ENCODE peak calls at places on chromosomes 3 and 15, in six cellular contexts. R is prostate gland, J is HFF-Myc, T is tibial artery, S is endothelial cell of umbilical vein, P is lung. E is an unnamed sample.

GRCh38 chr15:45391746-45392711 is 13.7 kb upstream of the GATM start:
- DNase-seq in S (no peak), P (no peak), J (no peak), R (no peak), T (no peak), E (peak; percentile 58)

GRCh38 chr3:46091046-46091445 is 63.8 kb upstream of the XCR1 start:
- DNase-seq in T (no peak), P (no peak), R (no peak), J (no peak), S (no peak), E (peak; percentile 64)

GRCh38 chr3:124322966-124323365 is 331.0 kb upstream of the ROPN1 start:
- DNase-seq in T (no peak), J (no peak), R (no peak), S (no peak), P (no peak), E (no peak)

GRCh38 chr3:45223889-45224730 is 2.0 kb downstream of the TMEM158 start:
- DNase-seq in P (no peak), T (no peak), J (no peak), R (no peak), S (no peak), E (no peak)

GRCh38 chr3:192122832-192123594 is 604.3 kb downstream of the FGF12 start:
- DNase-seq in P (no peak), R (no peak), T (no peak), J (no peak), S (no peak), E (no peak)

GRCh38 chr3:62604301-62604700 is 231.0 kb upstream of the FEZF2 start:
- DNase-seq in T (no peak), P (no peak), S (peak; percentile 76), J (peak; percentile 44), R (no peak), E (no peak)

GRCh38 chr3:148190441-148190990 is 507.2 kb upstream of the AGTR1 start:
- DNase-seq in R (no peak), T (no peak), S (no peak), J (no peak), P (no peak), E (no peak)

GRCh38 chr15:34753236-34753894 is 1.4 kb downstream of the GJD2 start:
- DNase-seq in P (no peak), S (peak; percentile 49), T (no peak), R (no peak), J (peak; percentile 40), E (no peak)

GRCh38 chr3:32959370-32959769 is 7.9 kb downstream of the CCR4 start:
- DNase-seq in J (no peak), R (no peak), S (no peak), T (no peak), P (no peak), E (no peak)

GRCh38 chr3:65855370-65856100 is 183.2 kb downstream of the MAGI1 start:
- DNase-seq in S (no peak), T (no peak), R (no peak), J (no peak), P (no peak), E (no peak)

GRCh38 chr3:10469406-10470119 is 35.8 kb downstream of the ATP2B2 start:
- DNase-seq in J (no peak), T (no peak), S (no peak), R (no peak), P (no peak), E (no peak)

GRCh38 chr15:50180578-50180977 is 1.4 kb upstream of the SLC27A2 start:
- DNase-seq in T (no peak), S (no peak), R (no peak), P (no peak), J (no peak), E (no peak)

GRCh38 chr3:62051506-62051905 is 321.8 kb downstream of the FEZF2 start:
- DNase-seq in J (no peak), S (peak; percentile 61), R (no peak), P (no peak), T (no peak), E (no peak)

GRCh38 chr3:26259166-26259565 is 363.4 kb upstream of the LRRC3B start:
- DNase-seq in R (no peak), J (no peak), T (no peak), S (no peak), P (no peak), E (no peak)

GRCh38 chr15:80288131-80288530 is 36.1 kb upstream of the CTXND1 start:
- DNase-seq in S (no peak), J (no peak), T (no peak), R (no peak), P (no peak), E (no peak)

GRCh38 chr15:92805080-92805708 is 94.9 kb upstream of the CHD2 start:
- DNase-seq in T (no peak), J (no peak), S (no peak), R (no peak), P (no peak), E (no peak)

DNA sequence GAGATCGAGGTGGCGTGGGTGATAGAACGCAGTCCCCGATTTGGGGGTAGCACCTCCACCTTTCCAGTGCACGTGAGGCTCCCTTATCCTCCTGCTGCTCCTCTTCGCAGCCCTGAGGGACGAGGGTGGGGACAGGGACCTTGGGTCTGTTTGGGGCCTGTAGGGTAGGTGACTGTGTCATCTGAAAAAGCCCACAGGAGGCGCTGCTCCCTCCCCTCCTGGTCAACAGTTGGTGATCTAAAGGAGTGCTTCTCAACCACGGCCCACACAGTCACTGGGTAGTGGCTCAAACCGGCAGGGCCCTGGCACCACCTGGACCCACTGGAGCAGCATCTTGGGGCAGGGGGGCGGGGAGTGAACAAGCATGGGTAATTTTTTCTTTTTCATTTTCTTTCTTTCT is 7.1 kb downstream of the LRRK1 start:
- DNase-seq in J (no peak), R (no peak), P (no peak), T (no peak), S (no peak), E (no peak)
- TF ChIP-seq CTCF in J (peak; percentile 10), R (no peak), P (no peak), T (no peak), S (no peak), E (no peak)

GRCh38 chr15:74398183-74398582 is 30.7 kb upstream of the CYP11A1 start:
- DNase-seq in R (no peak), T (no peak), S (no peak), J (no peak), P (no peak), E (no peak)

GRCh38 chr15:74395319-74396145 is 28.1 kb upstream of the CYP11A1 start:
- DNase-seq in T (no peak), S (no peak), R (no peak), P (no peak), J (no peak), E (no peak)

GRCh38 chr15:74396146-74396438 is 28.6 kb upstream of the CYP11A1 start:
- DNase-seq in T (no peak), R (no peak), P (no peak), S (no peak), J (no peak), E (no peak)

GRCh38 chr15:74397239-74398068 is 30.0 kb upstream of the CYP11A1 start:
- DNase-seq in T (no peak), S (no peak), P (no peak), J (no peak), R (no peak), E (no peak)

DNA sequence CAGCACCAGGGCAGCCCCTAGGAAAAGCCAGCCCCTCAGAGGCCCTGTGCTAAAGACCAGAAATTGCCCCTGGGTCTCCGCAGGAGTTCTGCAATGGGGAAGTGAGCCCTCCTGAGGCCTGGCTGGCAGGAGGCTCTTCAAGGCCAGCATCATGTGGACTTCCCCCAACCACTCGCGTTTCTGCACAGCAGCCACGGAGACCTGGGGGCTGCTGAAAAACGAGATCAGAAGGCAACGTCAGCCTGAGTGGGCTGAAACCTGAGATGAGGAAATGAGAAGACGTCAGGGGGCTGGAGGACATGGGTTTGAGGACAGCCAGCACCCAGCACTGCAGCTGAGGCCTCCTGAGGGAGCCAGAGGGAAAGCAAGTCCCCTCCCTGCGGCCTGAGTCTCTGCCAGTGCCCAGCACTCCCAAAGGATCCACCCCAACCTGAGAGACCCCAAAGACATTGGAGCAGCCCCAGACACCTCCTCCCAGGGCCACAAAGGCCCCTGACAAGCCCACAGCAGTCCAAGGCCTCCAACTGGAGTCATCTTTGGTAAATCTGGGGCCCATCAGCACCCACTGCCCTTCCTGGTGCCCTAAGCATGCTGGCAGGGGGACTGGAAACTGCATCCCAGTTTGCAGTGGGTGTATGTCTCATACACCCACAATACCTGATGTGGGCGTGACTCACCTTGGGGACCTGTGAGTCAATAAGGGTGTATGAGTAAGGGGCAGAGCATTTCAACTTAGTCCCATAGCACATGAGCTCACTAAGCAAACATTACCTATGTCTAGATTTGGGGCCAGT is 29.2 kb upstream of the CYP11A1 start:
- DNase-seq in T (no peak), R (no peak), J (no peak), S (no peak), P (no peak), E (no peak)
- TF ChIP-seq CTCF in T (no peak), R (no peak), J (no peak), S (no peak), P (no peak), E (no peak)

DNA sequence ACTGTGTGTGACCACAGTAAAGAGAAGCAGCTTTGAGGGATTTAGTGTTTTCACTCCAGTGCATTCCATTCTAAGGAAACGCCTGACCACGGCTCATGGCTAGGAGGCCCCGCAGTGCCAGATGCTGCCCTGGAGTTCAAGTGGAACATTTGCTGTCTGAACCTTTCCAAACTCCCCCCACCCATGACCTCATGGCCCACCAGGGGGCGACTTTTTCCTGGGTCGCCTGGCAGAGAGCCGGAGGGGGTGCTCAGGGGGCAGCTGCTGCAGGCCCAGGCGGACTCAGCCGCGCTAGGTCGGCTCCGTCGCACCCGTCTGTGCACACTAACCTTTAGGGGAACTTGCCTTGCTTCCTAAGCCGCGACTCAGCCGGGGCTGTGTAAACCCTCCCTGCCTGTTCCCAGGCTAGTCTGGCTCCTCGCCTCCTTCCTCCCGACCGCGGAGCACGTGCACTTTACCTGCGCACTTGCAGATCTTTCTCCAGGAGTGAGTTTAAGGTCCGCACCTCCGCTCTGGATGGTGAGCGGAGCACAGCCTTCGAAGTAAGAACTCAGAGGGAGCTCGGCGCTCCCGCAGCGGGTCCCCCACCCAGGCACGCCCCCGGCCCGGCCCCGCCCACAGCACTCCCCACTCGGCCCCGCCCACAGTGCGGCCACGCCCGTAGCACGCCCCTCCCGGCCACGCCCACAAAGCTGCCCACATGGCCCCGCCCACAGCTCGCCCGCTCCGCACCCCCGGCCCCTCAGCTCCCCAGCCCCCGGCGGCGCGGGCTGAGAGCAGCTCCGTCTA is at the start of gene OCA2:
- DNase-seq in R (no peak), J (peak; percentile 14), S (no peak), T (peak; percentile 80), P (peak; percentile 68), E (peak; percentile 48)
- TF ChIP-seq CTCF in R (no peak), J (peak; percentile 40), S (no peak), T (no peak), P (no peak), E (no peak)

DNA sequence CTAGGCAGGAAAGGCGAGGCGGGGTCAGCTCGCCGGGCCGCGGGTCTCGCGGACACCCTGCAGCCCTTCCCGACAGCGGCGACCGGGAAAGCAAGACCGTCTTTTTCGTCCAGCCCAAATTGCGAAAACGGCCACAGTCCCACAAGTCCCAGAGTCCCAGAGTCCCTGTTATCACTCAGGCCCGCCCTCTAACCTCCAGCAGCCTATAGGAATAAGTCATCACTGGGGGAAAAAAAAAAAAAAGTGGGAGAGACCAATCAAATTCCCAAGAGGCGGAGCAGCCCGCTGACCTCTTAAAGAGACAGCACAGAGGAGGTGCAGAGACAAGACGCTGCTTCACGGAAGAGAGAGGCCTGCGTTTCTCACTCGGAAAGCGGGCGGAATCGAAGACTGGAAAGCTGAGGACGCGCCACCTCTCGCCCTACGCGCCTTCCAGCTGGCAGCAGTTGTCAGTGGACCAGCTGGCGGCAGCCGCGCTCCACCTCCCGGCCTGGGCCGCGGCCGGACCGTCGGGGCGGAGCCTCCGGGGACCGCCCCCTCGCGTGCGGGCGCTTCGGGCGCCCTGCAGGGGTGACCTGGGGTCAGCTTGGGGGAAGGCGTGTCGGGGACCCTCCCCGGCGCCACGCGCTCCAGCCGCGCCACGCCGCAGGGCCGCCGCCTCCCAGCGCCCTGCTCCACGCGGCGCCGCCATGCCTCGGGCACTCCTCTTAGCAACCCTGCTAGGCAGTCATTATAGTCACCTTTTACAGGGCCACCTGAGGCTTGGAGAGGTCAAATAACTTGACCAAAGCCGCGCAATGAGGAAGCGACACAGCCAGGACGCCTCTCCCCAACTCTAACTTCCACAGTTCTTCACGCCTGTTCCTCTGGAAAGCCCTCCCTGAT is at the start of gene TPRA1:
- DNase-seq in J (peak; percentile 95), S (peak; percentile 96), T (peak; percentile 96), R (peak; percentile 92), P (peak; percentile 90), E (peak; percentile 87)
- TF ChIP-seq CTCF in J (no peak), S (no peak), T (peak; percentile 13), R (peak; percentile 43), P (no peak), E (peak; percentile 47)